ENCODE peak calls at places on chromosomes 11 and 22, in four cellular contexts. I is NCI-H2081 treated with DMSO at 0.1 percent for 48 hours, W is NCI-H187 treated with DMSO at 0.1 percent for 48 hours, A is A549. Q is an unnamed sample.

GRCh38 chr11:66268953-66269906 is 791 bp downstream of the RAB1B start:
- DNase-seq in I (no peak), W (no peak), A (peak), Q (no peak)

GRCh38 chr22:38203855-38204497 is 2.2 kb downstream of the MAFF start:
- DNase-seq in W (no peak), I (no peak), A (no peak), Q (no peak)

GRCh38 chr11:20754957-20755356 is 85.6 kb downstream of the NELL1 start:
- DNase-seq in I (no peak), A (peak), W (peak), Q (no peak)

GRCh38 chr11:120810251-120810650 is 213.7 kb upstream of the TBCEL start:
- DNase-seq in W (no peak), A (no peak), I (no peak), Q (no peak)

GRCh38 chr22:31083377-31083768 is 2.3 kb downstream of the SMTN start:
- DNase-seq in I (peak), A (no peak), W (no peak), Q (no peak)

GRCh38 chr22:43926349-43926710 is 2.7 kb downstream of the PNPLA3 start:
- DNase-seq in I (no peak), A (no peak), W (no peak), Q (no peak)

GRCh38 chr11:29184939-29185890 is 831.6 kb downstream of the KCNA4 start:
- DNase-seq in A (peak), W (no peak), I (no peak), Q (no peak)

GRCh38 chr11:130213979-130214281 is 54.3 kb downstream of the ST14 start:
- DNase-seq in I (no peak), W (no peak), A (no peak), Q (no peak)

GRCh38 chr11:121282886-121283502 is 9.6 kb upstream of the SC5D start:
- DNase-seq in A (no peak), W (no peak), I (no peak), Q (no peak)

GRCh38 chr22:29072193-29072978 is 449 bp upstream of the KREMEN1 start:
- DNase-seq in A (peak), I (no peak), W (no peak), Q (peak)

GRCh38 chr11:1077033-1077416 is 2.4 kb downstream of the MUC2 start:
- DNase-seq in W (no peak), A (no peak), I (no peak), Q (no peak)

GRCh38 chr22:40764743-40765441 is 54.3 kb downstream of the SLC25A17 start:
- DNase-seq in I (no peak), W (no peak), A (no peak), Q (no peak)

GRCh38 chr11:35907648-35908431 is 36.0 kb upstream of the LDLRAD3 start:
- DNase-seq in A (peak), W (no peak), I (no peak), Q (no peak)

GRCh38 chr11:116742104-116742503 is 30.7 kb downstream of the BUD13 start:
- DNase-seq in W (no peak), I (no peak), A (no peak), Q (no peak)

GRCh38 chr11:2713069-2713468 is 13.3 kb upstream of the KCNQ1OT1 start:
- DNase-seq in A (no peak), W (no peak), I (no peak), Q (no peak)

GRCh38 chr22:19177164-19178064 is 1.1 kb downstream of the SLC25A1 start:
- DNase-seq in I (no peak), W (no peak), A (no peak), Q (no peak)

GRCh38 chr22:37326726-37327125 is 44.4 kb downstream of the CYTH4 start:
- DNase-seq in W (no peak), A (no peak), I (no peak), Q (no peak)

GRCh38 chr11:108591893-108592292 is 1.7 kb downstream of the EXPH5 start:
- DNase-seq in I (no peak), W (no peak), A (no peak), Q (no peak)

GRCh38 chr11:92449222-92449621 is 224.6 kb downstream of the FAT3 start:
- DNase-seq in I (no peak), W (no peak), A (no peak), Q (no peak)

GRCh38 chr11:108985611-108986279 is 320.9 kb downstream of the DDX10 start:
- DNase-seq in W (no peak), I (no peak), A (no peak), Q (no peak)

GRCh38 chr11:64591257-64592233 is 525 bp downstream of the SLC22A12 start:
- DNase-seq in W (no peak), A (no peak), I (no peak), Q (no peak)

Q was measured in NCI-H1436 treated with DMSO at 0.1 percent for 48 hours.